ENCODE peak calls at places on chromosomes 12 and 14, in six cellular contexts. Z is choroid plexus epithelial cell; A is mucosa of descending colon; V is activated CD8-positive, alpha-beta T cell treated with anti-CD3 and anti-CD28 coated beads, Interleukin-2, amount 10 ng/mL, durations not matched to agents 7 days and 5 days; K is LHCN-M2; R is NCI-H460. L is an unnamed sample.

GRCh38 chr14:34331728-34332623 is 130.1 kb downstream of the SPTSSA start:
- DNase-seq in Z (peak; percentile 78), A (peak; percentile 93), V (peak; percentile 69), K (peak; percentile 38), R (peak; percentile 76), L (peak; percentile 77)

GRCh38 chr12:95118138-95118787 is 44.8 kb upstream of the NR2C1 start:
- DNase-seq in Z (peak; percentile 69), A (no peak), V (no peak), K (peak; percentile 68), R (no peak), L (no peak)

GRCh38 chr14:26286066-26286791 is 311.6 kb downstream of the NOVA1 start:
- DNase-seq in Z (peak; percentile 9), A (no peak), V (no peak), K (no peak), R (no peak), L (no peak)

GRCh38 chr12:100215209-100215608 is 14.6 kb downstream of the ACTR6 start:
- DNase-seq in Z (peak; percentile 9), A (no peak), V (no peak), K (no peak), R (no peak), L (no peak)

GRCh38 chr12:124504273-124505000 is 63.0 kb downstream of the NCOR2 start:
- DNase-seq in Z (no peak), A (no peak), V (no peak), K (no peak), R (no peak), L (no peak)

GRCh38 chr12:89156862-89157262 is 195.4 kb downstream of the DUSP6 start:
- DNase-seq in Z (peak; percentile 51), A (no peak), V (no peak), K (no peak), R (no peak), L (no peak)

GRCh38 chr14:67491741-67492504 is 3.4 kb upstream of the TMEM229B start:
- DNase-seq in Z (no peak), A (no peak), V (no peak), K (no peak), R (no peak), L (peak; percentile 80)

GRCh38 chr14:94390372-94391086 is 2.1 kb upstream of the SERPINA1 start:
- DNase-seq in Z (no peak), A (peak; percentile 89), V (no peak), K (no peak), R (no peak), L (no peak)

GRCh38 chr12:97560766-97561165 is 98.2 kb downstream of the RMST start:
- DNase-seq in Z (no peak), A (no peak), V (no peak), K (no peak), R (no peak), L (no peak)

GRCh38 chr12:57101892-57102695 is 9.1 kb downstream of the STAT6 start:
- DNase-seq in Z (peak; percentile 17), A (peak; percentile 63), V (no peak), K (no peak), R (no peak), L (peak; percentile 19)

GRCh38 chr12:50825372-50825838 is 17.3 kb upstream of the TMPRSS12 start:
- DNase-seq in Z (peak; percentile 88), A (no peak), V (no peak), K (peak; percentile 65), R (peak; percentile 61), L (no peak)

GRCh38 chr12:44465139-44465538 is 411.0 kb downstream of the NELL2 start:
- DNase-seq in Z (no peak), A (no peak), V (no peak), K (peak; percentile 4), R (no peak), L (no peak)

GRCh38 chr14:93073833-93074769 is 41.6 kb downstream of the ITPK1 start:
- DNase-seq in Z (peak; percentile 48), A (no peak), V (peak; percentile 39), K (no peak), R (no peak), L (no peak)

GRCh38 chr12:34204830-34205285 is 182.6 kb downstream of the ALG10 start:
- DNase-seq in Z (no peak), A (no peak), V (no peak), K (no peak), R (no peak), L (no peak)

GRCh38 chr12:106249411-106250135 is 1.8 kb upstream of the CKAP4 start:
- DNase-seq in Z (no peak), A (peak; percentile 82), V (no peak), K (no peak), R (no peak), L (no peak)